ENCODE peak calls at places on chromosome 15, in eight cellular contexts. One of them, this sample, is unnamed. For H3K4me1, the result is how much of the 10 kb centered on the place peaks cover.

GRCh38 chr15:60392601-60392985 is 5.2 kb downstream of the ANXA2 start:
- DNase-seq in neuronal stem cell: no peak
- DNase-seq in mucosa of descending colon: no peak
- DNase-seq in psoas muscle: no peak
- DNase-seq in naive thymus-derived CD4-positive, alpha-beta T cell: no peak
- DNase-seq in A673: peak
- DNase-seq in A549: peak
- DNase-seq in breast epithelium: peak
- DNase-seq in this sample: no peak

GRCh38 chr15:32918481-32919026 is 200.8 kb downstream of the GREM1 start:
- DNase-seq in neuronal stem cell: no peak
- DNase-seq in mucosa of descending colon: no peak
- DNase-seq in psoas muscle: no peak
- DNase-seq in naive thymus-derived CD4-positive, alpha-beta T cell: no peak
- DNase-seq in A673: no peak
- DNase-seq in A549: no peak
- DNase-seq in breast epithelium: no peak
- DNase-seq in this sample: no peak

GRCh38 chr15:78810377-78811123 is 714 bp downstream of the ADAMTS7 start:
- DNase-seq in neuronal stem cell: peak
- DNase-seq in mucosa of descending colon: peak
- DNase-seq in psoas muscle: peak
- DNase-seq in naive thymus-derived CD4-positive, alpha-beta T cell: no peak
- DNase-seq in A673: peak
- DNase-seq in A549: peak
- DNase-seq in breast epithelium: no peak
- DNase-seq in this sample: peak

GRCh38 chr15:31081568-31082250 is 19.8 kb downstream of the TRPM1 start:
- DNase-seq in neuronal stem cell: no peak
- DNase-seq in mucosa of descending colon: no peak
- DNase-seq in psoas muscle: no peak
- DNase-seq in naive thymus-derived CD4-positive, alpha-beta T cell: no peak
- DNase-seq in A673: no peak
- DNase-seq in A549: no peak
- DNase-seq in breast epithelium: no peak
- DNase-seq in this sample: no peak

GRCh38 chr15:59687831-59688230 is 1.3 kb downstream of the BNIP2 start:
- DNase-seq in neuronal stem cell: no peak
- DNase-seq in mucosa of descending colon: no peak
- DNase-seq in psoas muscle: no peak
- DNase-seq in naive thymus-derived CD4-positive, alpha-beta T cell: peak
- DNase-seq in A673: peak
- DNase-seq in A549: no peak
- DNase-seq in breast epithelium: no peak
- DNase-seq in this sample: no peak

GRCh38 chr15:43007551-43007950 is 87.0 kb upstream of the TTBK2 start:
- DNase-seq in neuronal stem cell: no peak
- DNase-seq in mucosa of descending colon: no peak
- DNase-seq in psoas muscle: no peak
- DNase-seq in naive thymus-derived CD4-positive, alpha-beta T cell: no peak
- DNase-seq in A673: no peak
- DNase-seq in A549: no peak
- DNase-seq in breast epithelium: no peak
- DNase-seq in this sample: no peak

GRCh38 chr15:50315814-50316630 is 39.0 kb downstream of the GABPB1 start:
- DNase-seq in neuronal stem cell: peak
- DNase-seq in mucosa of descending colon: no peak
- DNase-seq in psoas muscle: no peak
- DNase-seq in naive thymus-derived CD4-positive, alpha-beta T cell: peak
- DNase-seq in A673: peak
- DNase-seq in A549: peak
- DNase-seq in breast epithelium: no peak
- DNase-seq in this sample: no peak

GRCh38 chr15:68279779-68280745 is 2.5 kb downstream of the FEM1B start:
- DNase-seq in neuronal stem cell: no peak
- DNase-seq in mucosa of descending colon: no peak
- DNase-seq in psoas muscle: no peak
- DNase-seq in naive thymus-derived CD4-positive, alpha-beta T cell: no peak
- DNase-seq in A673: no peak
- DNase-seq in A549: no peak
- DNase-seq in breast epithelium: no peak
- DNase-seq in this sample: no peak

GRCh38 chr15:66912001-66912400 is 153.4 kb upstream of the SMAD3 start:
- DNase-seq in neuronal stem cell: no peak
- DNase-seq in mucosa of descending colon: no peak
- DNase-seq in psoas muscle: no peak
- DNase-seq in naive thymus-derived CD4-positive, alpha-beta T cell: peak
- DNase-seq in A673: no peak
- DNase-seq in A549: no peak
- DNase-seq in breast epithelium: no peak
- DNase-seq in this sample: no peak

GRCh38 chr15:96322401-96323249 is 7.9 kb upstream of the NR2F2 start:
- DNase-seq in neuronal stem cell: peak
- DNase-seq in mucosa of descending colon: peak
- DNase-seq in psoas muscle: peak
- DNase-seq in naive thymus-derived CD4-positive, alpha-beta T cell: no peak
- DNase-seq in A673: no peak
- DNase-seq in A549: no peak
- DNase-seq in breast epithelium: no peak
- DNase-seq in this sample: peak

GRCh38 chr15:36964626-36965025 is 135.7 kb downstream of the MEIS2 start:
- DNase-seq in neuronal stem cell: no peak
- DNase-seq in mucosa of descending colon: no peak
- DNase-seq in psoas muscle: no peak
- DNase-seq in naive thymus-derived CD4-positive, alpha-beta T cell: no peak
- DNase-seq in A673: no peak
- DNase-seq in A549: no peak
- DNase-seq in breast epithelium: no peak
- DNase-seq in this sample: no peak

GRCh38 chr15:40320931-40321371 is 2.5 kb upstream of the INAFM2 start:
- DNase-seq in neuronal stem cell: no peak
- DNase-seq in mucosa of descending colon: no peak
- DNase-seq in psoas muscle: no peak
- DNase-seq in naive thymus-derived CD4-positive, alpha-beta T cell: peak
- DNase-seq in A673: peak
- DNase-seq in A549: peak
- DNase-seq in breast epithelium: no peak
- DNase-seq in this sample: no peak

GRCh38 chr15:40323953-40324937 is 753 bp downstream of the INAFM2 start:
- DNase-seq in neuronal stem cell: no peak
- DNase-seq in mucosa of descending colon: peak
- DNase-seq in psoas muscle: peak
- DNase-seq in naive thymus-derived CD4-positive, alpha-beta T cell: no peak
- DNase-seq in A673: no peak
- DNase-seq in A549: no peak
- DNase-seq in breast epithelium: no peak
- DNase-seq in this sample: peak

GRCh38 chr15:40320409-40320808 is 3.1 kb upstream of the INAFM2 start:
- DNase-seq in neuronal stem cell: no peak
- DNase-seq in mucosa of descending colon: no peak
- DNase-seq in psoas muscle: no peak
- DNase-seq in naive thymus-derived CD4-positive, alpha-beta T cell: no peak
- DNase-seq in A673: no peak
- DNase-seq in A549: no peak
- DNase-seq in breast epithelium: no peak
- DNase-seq in this sample: no peak

GRCh38 chr15:40323239-40323952 is at the start of gene INAFM2:
- DNase-seq in neuronal stem cell: peak
- DNase-seq in mucosa of descending colon: peak
- DNase-seq in psoas muscle: peak
- DNase-seq in naive thymus-derived CD4-positive, alpha-beta T cell: peak
- DNase-seq in A673: peak
- DNase-seq in A549: peak
- DNase-seq in breast epithelium: peak
- DNase-seq in this sample: peak

GRCh38 chr15:40322531-40323238 is 807 bp upstream of the INAFM2 start:
- DNase-seq in neuronal stem cell: no peak
- DNase-seq in mucosa of descending colon: no peak
- DNase-seq in psoas muscle: no peak
- DNase-seq in naive thymus-derived CD4-positive, alpha-beta T cell: no peak
- DNase-seq in A673: peak
- DNase-seq in A549: no peak
- DNase-seq in breast epithelium: no peak
- DNase-seq in this sample: no peak
- H3K4me3 ChIP-seq in neuronal stem cell: peak
- H3K4me3 ChIP-seq in mucosa of descending colon: no peak
- H3K4me3 ChIP-seq in psoas muscle: peak
- H3K4me3 ChIP-seq in naive thymus-derived CD4-positive, alpha-beta T cell: peak
- H3K4me3 ChIP-seq in A673: peak
- H3K4me3 ChIP-seq in A549: peak
- H3K4me3 ChIP-seq in breast epithelium: peak
- H3K4me3 ChIP-seq in this sample: peak

DNA sequence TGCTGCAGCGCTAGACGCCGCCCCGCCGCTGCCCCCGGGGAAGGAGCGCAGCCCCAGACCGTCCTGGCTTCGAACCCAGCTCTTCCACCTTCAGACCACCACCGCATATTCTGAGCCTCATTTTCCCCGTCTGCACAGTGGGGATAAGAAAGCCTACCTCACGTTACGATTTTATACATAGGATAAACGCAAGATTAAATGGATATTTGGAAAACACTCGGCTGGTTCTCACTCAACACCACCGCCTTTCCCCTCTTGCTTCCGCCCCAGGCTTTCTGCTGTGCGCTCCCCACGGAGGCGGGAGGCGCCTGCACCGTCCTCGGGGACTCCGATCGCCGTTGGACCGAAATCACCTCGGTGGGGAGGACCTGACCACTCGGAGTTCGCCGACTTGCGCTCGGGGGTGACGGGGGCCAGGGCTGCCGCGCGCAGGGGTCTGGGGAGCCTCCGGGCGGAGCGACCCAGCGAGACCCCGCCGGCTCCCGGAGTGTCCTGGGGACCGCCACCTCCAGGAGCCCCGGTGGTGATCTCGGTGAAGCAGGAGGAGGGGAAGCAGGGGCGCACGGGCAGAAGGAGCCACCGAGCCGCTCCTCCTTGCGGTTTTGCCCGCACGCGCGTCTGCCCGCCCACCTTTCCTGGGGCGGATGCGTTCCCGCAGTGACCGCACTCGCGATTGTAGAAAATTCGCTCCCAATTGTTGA is 4.0 kb downstream of the FBXL22 start:
- DNase-seq in neuronal stem cell: peak
- DNase-seq in mucosa of descending colon: peak
- DNase-seq in psoas muscle: peak
- DNase-seq in naive thymus-derived CD4-positive, alpha-beta T cell: peak
- DNase-seq in A673: peak
- DNase-seq in A549: peak
- DNase-seq in breast epithelium: no peak
- DNase-seq in this sample: peak
- H3K4me1 ChIP-seq in neuronal stem cell: under half
- H3K4me1 ChIP-seq in mucosa of descending colon: under half
- H3K4me1 ChIP-seq in psoas muscle: under half
- H3K4me1 ChIP-seq in naive thymus-derived CD4-positive, alpha-beta T cell: under half
- H3K4me1 ChIP-seq in A673: under half
- H3K4me1 ChIP-seq in A549: under half
- H3K4me1 ChIP-seq in breast epithelium: under half
- H3K4me1 ChIP-seq in this sample: under half

GRCh38 chr15:85604194-85604593 is 190.5 kb downstream of the KLHL25 start:
- DNase-seq in neuronal stem cell: no peak
- DNase-seq in mucosa of descending colon: no peak
- DNase-seq in psoas muscle: no peak
- DNase-seq in naive thymus-derived CD4-positive, alpha-beta T cell: no peak
- DNase-seq in A673: no peak
- DNase-seq in A549: no peak
- DNase-seq in breast epithelium: no peak
- DNase-seq in this sample: no peak

GRCh38 chr15:85607141-85607806 is 187.5 kb downstream of the KLHL25 start:
- DNase-seq in neuronal stem cell: no peak
- DNase-seq in mucosa of descending colon: no peak
- DNase-seq in psoas muscle: no peak
- DNase-seq in naive thymus-derived CD4-positive, alpha-beta T cell: no peak
- DNase-seq in A673: peak
- DNase-seq in A549: no peak
- DNase-seq in breast epithelium: no peak
- DNase-seq in this sample: no peak

GRCh38 chr15:85609492-85609891 is 185.2 kb downstream of the KLHL25 start:
- DNase-seq in neuronal stem cell: no peak
- DNase-seq in mucosa of descending colon: no peak
- DNase-seq in psoas muscle: no peak
- DNase-seq in naive thymus-derived CD4-positive, alpha-beta T cell: no peak
- DNase-seq in A673: no peak
- DNase-seq in A549: no peak
- DNase-seq in breast epithelium: no peak
- DNase-seq in this sample: no peak

GRCh38 chr15:85607842-85608241 is 186.9 kb downstream of the KLHL25 start:
- DNase-seq in neuronal stem cell: no peak
- DNase-seq in mucosa of descending colon: no peak
- DNase-seq in psoas muscle: no peak
- DNase-seq in naive thymus-derived CD4-positive, alpha-beta T cell: no peak
- DNase-seq in A673: no peak
- DNase-seq in A549: no peak
- DNase-seq in breast epithelium: peak
- DNase-seq in this sample: no peak

GRCh38 chr15:85606721-85607120 is 188.0 kb downstream of the KLHL25 start:
- DNase-seq in neuronal stem cell: no peak
- DNase-seq in mucosa of descending colon: no peak
- DNase-seq in psoas muscle: no peak
- DNase-seq in naive thymus-derived CD4-positive, alpha-beta T cell: no peak
- DNase-seq in A673: no peak
- DNase-seq in A549: no peak
- DNase-seq in breast epithelium: no peak
- DNase-seq in this sample: no peak
- H3K4me3 ChIP-seq in neuronal stem cell: no peak
- H3K4me3 ChIP-seq in mucosa of descending colon: no peak
- H3K4me3 ChIP-seq in psoas muscle: no peak
- H3K4me3 ChIP-seq in naive thymus-derived CD4-positive, alpha-beta T cell: no peak
- H3K4me3 ChIP-seq in A673: no peak
- H3K4me3 ChIP-seq in A549: no peak
- H3K4me3 ChIP-seq in breast epithelium: no peak
- H3K4me3 ChIP-seq in this sample: no peak

GRCh38 chr15:74793135-74794028 is 11.5 kb downstream of the CSK start:
- DNase-seq in neuronal stem cell: no peak
- DNase-seq in mucosa of descending colon: no peak
- DNase-seq in psoas muscle: no peak
- DNase-seq in naive thymus-derived CD4-positive, alpha-beta T cell: peak
- DNase-seq in A673: peak
- DNase-seq in A549: no peak
- DNase-seq in breast epithelium: no peak
- DNase-seq in this sample: no peak

GRCh38 chr15:74795961-74796625 is 14.2 kb downstream of the CSK start:
- DNase-seq in neuronal stem cell: no peak
- DNase-seq in mucosa of descending colon: no peak
- DNase-seq in psoas muscle: no peak
- DNase-seq in naive thymus-derived CD4-positive, alpha-beta T cell: peak
- DNase-seq in A673: no peak
- DNase-seq in A549: no peak
- DNase-seq in breast epithelium: no peak
- DNase-seq in this sample: no peak

GRCh38 chr15:74794970-74795349 is 13.1 kb downstream of the CSK start:
- DNase-seq in neuronal stem cell: no peak
- DNase-seq in mucosa of descending colon: no peak
- DNase-seq in psoas muscle: no peak
- DNase-seq in naive thymus-derived CD4-positive, alpha-beta T cell: no peak
- DNase-seq in A673: no peak
- DNase-seq in A549: no peak
- DNase-seq in breast epithelium: no peak
- DNase-seq in this sample: no peak

GRCh38 chr15:74792227-74793016 is 10.5 kb downstream of the CSK start:
- DNase-seq in neuronal stem cell: no peak
- DNase-seq in mucosa of descending colon: no peak
- DNase-seq in psoas muscle: peak
- DNase-seq in naive thymus-derived CD4-positive, alpha-beta T cell: no peak
- DNase-seq in A673: no peak
- DNase-seq in A549: no peak
- DNase-seq in breast epithelium: no peak
- DNase-seq in this sample: no peak

GRCh38 chr15:74794248-74794969 is 12.5 kb downstream of the CSK start:
- DNase-seq in neuronal stem cell: no peak
- DNase-seq in mucosa of descending colon: no peak
- DNase-seq in psoas muscle: no peak
- DNase-seq in naive thymus-derived CD4-positive, alpha-beta T cell: no peak
- DNase-seq in A673: no peak
- DNase-seq in A549: no peak
- DNase-seq in breast epithelium: no peak
- DNase-seq in this sample: no peak
- H3K4me1 ChIP-seq in neuronal stem cell: under half
- H3K4me1 ChIP-seq in mucosa of descending colon: under half
- H3K4me1 ChIP-seq in psoas muscle: under half
- H3K4me1 ChIP-seq in naive thymus-derived CD4-positive, alpha-beta T cell: half or more
- H3K4me1 ChIP-seq in A673: under half
- H3K4me1 ChIP-seq in A549: under half
- H3K4me1 ChIP-seq in breast epithelium: under half
- H3K4me1 ChIP-seq in this sample: under half

This sample was measured in aorta.